ENCODE peak calls at places on chromosomes 5 and 9, in ten cellular contexts. N is IMR-90, C is mucosa of descending colon, E is endothelial cell, S is choroid plexus epithelial cell, L is neural crest cell, Q is sigmoid colon, X is vagina, O is hepatocyte, P is tibial nerve. A is an unnamed sample.

GRCh38 chr9:137217276-137218211 is 4.5 kb downstream of the RNF208 start:
- DNase-seq in X (no peak), C (peak; percentile 92), P (peak; percentile 43), O (peak; percentile 90), S (no peak), L (no peak), N (no peak), Q (no peak), E (peak; percentile 42), A (no peak)

GRCh38 chr9:34403554-34404380 is 27.1 kb upstream of the MYORG start:
- DNase-seq in Q (peak; percentile 84), L (peak; percentile 82), X (no peak), P (peak; percentile 81), C (no peak), O (peak; percentile 87), S (peak; percentile 77), E (peak; percentile 80), N (peak; percentile 68), A (no peak)

GRCh38 chr9:85984457-85984856 is 43.5 kb downstream of the NAA35 start:
- DNase-seq in P (no peak), L (no peak), C (no peak), E (no peak), Q (no peak), X (no peak), O (no peak), N (no peak), S (no peak), A (no peak)

GRCh38 chr5:55345327-55345726 is 37.5 kb downstream of the MTREX start:
- DNase-seq in L (no peak), O (no peak), C (no peak), N (no peak), E (no peak), X (no peak), P (no peak), Q (no peak), S (no peak), A (no peak)

GRCh38 chr5:122653087-122654017 is 121.5 kb upstream of the SNX2 start:
- DNase-seq in N (peak; percentile 16), P (no peak), X (no peak), C (no peak), Q (no peak), E (no peak), S (peak; percentile 72), O (no peak), L (no peak), A (no peak)

GRCh38 chr9:36832232-36832795 is 201.8 kb downstream of the PAX5 start:
- DNase-seq in L (no peak), O (no peak), X (no peak), E (no peak), Q (peak; percentile 48), P (no peak), N (no peak), C (no peak), S (no peak), A (no peak)

GRCh38 chr5:14870347-14871083 is 1.1 kb downstream of the ANKH start:
- DNase-seq in X (no peak), O (no peak), L (no peak), Q (no peak), N (no peak), P (no peak), S (no peak), E (peak; percentile 7), C (peak; percentile 63), A (no peak)

GRCh38 chr9:110256142-110256391 is 240 bp downstream of the TXN start:
- DNase-seq in S (no peak), L (no peak), E (no peak), X (no peak), C (no peak), P (no peak), O (no peak), N (no peak), Q (no peak), A (peak; percentile 42)

GRCh38 chr5:179355976-179356968 is 11.0 kb upstream of the ADAMTS2 start:
- DNase-seq in L (no peak), S (peak; percentile 95), X (no peak), Q (no peak), N (peak; percentile 59), C (peak; percentile 7), O (peak; percentile 57), P (peak; percentile 60), E (no peak), A (no peak)

GRCh38 chr9:114995681-114996221 is 65.4 kb upstream of the TNFSF8 start:
- DNase-seq in X (no peak), L (no peak), P (no peak), C (no peak), Q (no peak), N (no peak), E (no peak), S (no peak), O (no peak), A (no peak)

GRCh38 chr9:131276891-131277672 is 772 bp upstream of the FAM78A start:
- DNase-seq in O (no peak), Q (no peak), X (no peak), L (no peak), E (no peak), C (peak; percentile 58), P (no peak), S (no peak), N (no peak), A (no peak)
- TF ChIP-seq CTCF in O (no peak), Q (no peak), X (no peak), L (no peak), E (no peak), C (no peak), P (no peak), S (no peak), N (no peak), A (no peak)

GRCh38 chr5:136058031-136058971 is 29.5 kb downstream of the TGFBI start:
- DNase-seq in X (peak; percentile 96), E (peak; percentile 35), Q (peak; percentile 90), S (peak; percentile 98), N (peak; percentile 100), O (peak; percentile 93), C (no peak), L (no peak), P (peak; percentile 49), A (no peak)
- TF ChIP-seq CTCF in X (no peak), E (peak; percentile 57), Q (peak; percentile 10), S (peak; percentile 67), N (peak; percentile 76), O (peak; percentile 60), C (no peak), L (peak; percentile 44), P (peak; percentile 44), A (peak; percentile 39)

GRCh38 chr5:64417390-64417789 is 88.4 kb upstream of the RGS7BP start:
- DNase-seq in Q (no peak), L (no peak), S (no peak), O (no peak), C (no peak), E (no peak), P (no peak), N (no peak), X (no peak), A (no peak)
- TF ChIP-seq CTCF in Q (no peak), L (no peak), S (no peak), O (no peak), C (no peak), E (no peak), P (no peak), N (no peak), X (no peak), A (no peak)

GRCh38 chr5:77928776-77929175 is 152.6 kb upstream of the TBCA start:
- DNase-seq in N (no peak), C (no peak), O (no peak), Q (no peak), L (no peak), S (no peak), P (no peak), X (no peak), E (no peak), A (no peak)

GRCh38 chr5:77925503-77925902 is 149.4 kb upstream of the TBCA start:
- DNase-seq in N (no peak), E (no peak), X (no peak), O (no peak), C (no peak), Q (no peak), P (no peak), L (no peak), S (no peak), A (no peak)

GRCh38 chr5:77924081-77924480 is 147.9 kb upstream of the TBCA start:
- DNase-seq in S (no peak), L (no peak), X (no peak), P (no peak), C (no peak), E (no peak), N (no peak), O (no peak), Q (no peak), A (no peak)

GRCh38 chr5:77923666-77924065 is 147.5 kb upstream of the TBCA start:
- DNase-seq in O (no peak), X (no peak), C (no peak), S (no peak), N (no peak), Q (no peak), E (no peak), P (no peak), L (no peak), A (no peak)

GRCh38 chr5:77926337-77926736 is 150.2 kb upstream of the TBCA start:
- DNase-seq in P (no peak), L (no peak), E (no peak), N (no peak), Q (no peak), O (no peak), X (no peak), C (no peak), S (no peak), A (no peak)
- TF ChIP-seq CTCF in P (no peak), L (no peak), E (no peak), N (no peak), Q (no peak), O (no peak), X (no peak), C (no peak), S (no peak), A (no peak)

GRCh38 chr9:16640649-16641048 is 229.8 kb downstream of the BNC2 start:
- DNase-seq in X (no peak), E (no peak), P (no peak), N (no peak), S (peak; percentile 74), C (no peak), Q (no peak), L (no peak), O (no peak), A (no peak)
- TF ChIP-seq CTCF in X (no peak), E (no peak), P (no peak), N (no peak), S (peak; percentile 56), C (no peak), Q (no peak), L (peak; percentile 38), O (peak; percentile 15), A (no peak)

DNA sequence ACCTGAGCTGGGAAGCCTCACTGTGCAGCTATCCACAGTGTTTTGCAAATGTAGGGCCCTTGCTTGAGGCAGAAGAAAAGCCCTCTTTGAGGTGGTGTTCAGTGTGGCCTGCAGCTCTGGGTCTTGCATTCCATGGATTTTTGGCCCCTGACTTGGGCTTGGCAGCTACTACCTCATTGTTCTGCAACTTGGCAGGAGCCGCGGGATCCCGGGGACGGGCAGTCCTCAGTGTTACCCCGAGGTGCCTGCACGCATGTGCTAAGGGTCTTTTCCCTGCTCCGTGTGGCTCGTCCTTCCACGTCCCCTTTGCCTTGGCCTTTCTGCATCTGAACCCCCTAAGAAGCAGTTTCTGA is 39.8 kb downstream of the NEK6 start:
- DNase-seq in E (no peak), C (no peak), Q (peak; percentile 90), X (no peak), O (peak; percentile 41), P (peak; percentile 58), N (peak; percentile 96), S (peak; percentile 96), L (no peak), A (peak; percentile 61)
- TF ChIP-seq CTCF in E (no peak), C (no peak), Q (no peak), X (no peak), O (no peak), P (no peak), N (no peak), S (no peak), L (no peak), A (no peak)

GRCh38 chr9:94065535-94065961 is 18.7 kb upstream of the PTPDC1 start:
- DNase-seq in C (no peak), N (peak; percentile 89), L (peak; percentile 74), O (peak; percentile 86), X (no peak), Q (peak; percentile 89), S (peak; percentile 97), E (peak; percentile 75), P (peak; percentile 90), A (peak; percentile 45)
- TF ChIP-seq CTCF in C (peak; percentile 70), N (peak; percentile 80), L (peak; percentile 90), O (peak; percentile 74), X (peak; percentile 89), Q (peak; percentile 77), S (peak; percentile 89), E (peak; percentile 87), P (peak; percentile 87), A (peak; percentile 91)